ENCODE peak calls at places on chromosome 13, in four cellular contexts. D is GM12878, O is HepG2, F is K562. S is an unnamed sample.

GRCh38 chr13:27211271-27211670 is 39.7 kb upstream of the USP12 start:
- DNase-seq in D (no peak), O (no peak), F (no peak), S (no peak)

GRCh38 chr13:49622174-49622946 is 5.9 kb upstream of the ARL11 start:
- DNase-seq in D (no peak), O (peak), F (no peak), S (no peak)

GRCh38 chr13:47794963-47795362 is 206.1 kb downstream of the SUCLA2 start:
- DNase-seq in D (no peak), O (peak), F (no peak), S (peak)

GRCh38 chr13:61086052-61086451 is 329.6 kb downstream of the PCDH20 start:
- DNase-seq in D (no peak), O (no peak), F (no peak), S (no peak)

GRCh38 chr13:71477735-71478134 is 389.3 kb downstream of the DACH1 start:
- DNase-seq in D (no peak), O (no peak), F (no peak), S (no peak)

GRCh38 chr13:102286326-102286725 is 115.5 kb downstream of the FGF14 start:
- DNase-seq in D (no peak), O (peak), F (no peak), S (peak)

GRCh38 chr13:40351537-40352384 is 314.7 kb downstream of the FOXO1 start:
- DNase-seq in D (no peak), O (peak), F (no peak), S (no peak)

GRCh38 chr13:23963947-23964346 is 66.6 kb upstream of the C1QTNF9B start:
- DNase-seq in D (no peak), O (no peak), F (no peak), S (no peak)

DNA sequence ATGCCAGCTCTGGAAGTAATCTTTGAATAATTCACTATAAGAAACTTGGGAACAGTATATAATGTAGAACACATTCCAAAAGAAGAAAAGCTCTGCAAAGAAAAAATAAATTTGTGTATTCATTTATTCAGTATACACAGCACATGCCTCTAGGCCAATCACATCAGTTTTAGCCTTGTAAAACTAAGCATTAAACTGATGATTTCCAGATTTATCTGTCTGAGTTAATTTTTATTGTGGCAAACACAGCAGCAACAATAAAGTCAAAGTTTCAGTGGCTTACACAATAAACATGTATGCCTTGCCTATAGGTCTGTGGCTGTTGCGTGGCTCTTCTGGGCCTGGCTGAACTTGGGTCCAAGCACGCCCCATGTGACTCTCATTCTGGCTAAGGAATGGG is 5.6 kb upstream of the RXFP2 start:
- DNase-seq in D (no peak), O (no peak), F (no peak), S (no peak)
- TF ChIP-seq RAD21 in D (no peak), O (no peak), F (no peak), S (no peak)

GRCh38 chr13:97254809-97255208 is 32.7 kb downstream of the MBNL2 start:
- DNase-seq in D (no peak), O (no peak), F (no peak), S (no peak)
- TF ChIP-seq RFX5 in D (no peak), O (no peak), F (no peak), S (no peak)

DNA sequence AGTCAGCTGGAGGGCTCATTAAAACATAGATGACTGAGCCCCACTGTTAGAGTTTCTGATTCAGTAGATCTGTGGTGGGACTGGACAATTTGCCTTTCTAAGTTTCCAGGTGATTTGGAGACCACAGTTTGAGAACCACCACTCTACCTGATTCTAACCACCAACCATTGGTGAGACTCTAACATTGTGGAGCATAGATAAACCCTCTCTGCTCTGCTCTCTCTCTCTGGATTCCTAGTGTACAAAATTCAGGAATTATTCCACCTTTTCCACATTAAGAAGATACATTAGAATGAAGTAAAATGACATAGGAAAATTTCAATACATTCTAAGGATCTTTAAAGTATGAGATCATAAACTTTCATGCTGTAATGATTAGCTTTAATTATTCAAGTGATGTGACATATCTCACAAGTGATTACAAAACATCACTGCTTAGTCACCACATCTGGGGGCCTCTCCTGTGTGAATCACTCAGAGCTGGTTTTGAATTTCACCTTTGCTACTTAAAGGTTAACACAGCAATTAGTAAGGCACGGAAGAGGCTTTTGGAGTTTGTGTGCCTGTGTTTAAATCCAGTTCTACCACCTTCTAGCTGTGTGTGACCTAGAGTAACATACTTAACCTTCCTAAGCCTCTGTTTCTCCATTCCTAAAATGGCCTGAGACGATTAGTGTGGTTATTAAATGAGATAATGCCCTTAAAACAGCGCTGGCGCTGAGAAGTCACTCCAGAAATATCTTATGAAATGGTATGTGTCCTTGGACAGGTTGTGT is 78.5 kb upstream of the NBEA start:
- DNase-seq in D (no peak), O (peak), F (no peak), S (peak)
- TF ChIP-seq ESRRA in D (no peak), O (no peak), F (no peak), S (no peak)

DNA sequence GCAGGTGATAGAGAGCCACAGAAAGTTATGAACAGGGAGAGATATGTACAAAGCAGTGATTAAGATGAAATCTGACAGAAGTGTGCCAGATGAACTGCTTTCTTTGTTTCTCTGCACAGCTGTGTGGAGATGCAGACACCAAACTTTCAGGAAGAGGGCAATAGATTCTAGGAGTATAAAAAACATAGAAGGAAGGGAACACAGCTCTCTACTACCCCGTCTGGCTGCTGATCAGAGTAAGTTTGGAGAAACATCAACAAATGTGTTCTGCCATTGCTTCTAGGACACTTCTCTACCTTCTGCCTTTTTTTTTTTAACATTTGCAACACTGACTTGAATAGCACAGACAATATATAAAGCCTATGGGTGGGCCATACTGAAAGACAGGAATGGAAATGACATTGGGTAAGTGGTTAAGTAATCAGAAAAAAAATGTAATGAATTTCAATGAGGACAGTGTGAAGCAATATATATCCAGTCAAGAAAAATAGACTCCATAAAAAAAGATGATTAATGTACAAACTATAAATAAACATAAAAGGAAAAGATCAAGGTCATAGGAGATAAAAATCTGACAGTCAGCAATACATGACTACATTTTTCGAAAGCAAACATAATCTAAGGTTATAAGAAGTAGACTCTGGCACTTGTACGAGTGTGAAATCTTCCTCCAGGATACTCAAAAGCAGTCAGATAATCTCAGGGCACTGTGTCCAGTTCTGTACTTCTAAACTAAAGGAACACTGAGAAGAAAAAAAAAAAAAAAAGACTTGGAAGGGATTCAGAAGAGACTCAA is 21.4 kb downstream of the NUFIP1 start:
- DNase-seq in D (no peak), O (no peak), F (no peak), S (peak)
- TF ChIP-seq RAD21 in D (no peak), O (no peak), F (no peak), S (peak)

GRCh38 chr13:113621046-113621445 is 36.5 kb downstream of the TFDP1 start:
- DNase-seq in D (no peak), O (no peak), F (no peak), S (no peak)

GRCh38 chr13:113625965-113626661 is 31.9 kb downstream of the ATP4B start:
- DNase-seq in D (no peak), O (no peak), F (no peak), S (no peak)

GRCh38 chr13:113624235-113624587 is 33.8 kb downstream of the ATP4B start:
- DNase-seq in D (no peak), O (no peak), F (no peak), S (no peak)

GRCh38 chr13:113622791-113623490 is 35.1 kb downstream of the ATP4B start:
- DNase-seq in D (no peak), O (no peak), F (no peak), S (no peak)

DNA sequence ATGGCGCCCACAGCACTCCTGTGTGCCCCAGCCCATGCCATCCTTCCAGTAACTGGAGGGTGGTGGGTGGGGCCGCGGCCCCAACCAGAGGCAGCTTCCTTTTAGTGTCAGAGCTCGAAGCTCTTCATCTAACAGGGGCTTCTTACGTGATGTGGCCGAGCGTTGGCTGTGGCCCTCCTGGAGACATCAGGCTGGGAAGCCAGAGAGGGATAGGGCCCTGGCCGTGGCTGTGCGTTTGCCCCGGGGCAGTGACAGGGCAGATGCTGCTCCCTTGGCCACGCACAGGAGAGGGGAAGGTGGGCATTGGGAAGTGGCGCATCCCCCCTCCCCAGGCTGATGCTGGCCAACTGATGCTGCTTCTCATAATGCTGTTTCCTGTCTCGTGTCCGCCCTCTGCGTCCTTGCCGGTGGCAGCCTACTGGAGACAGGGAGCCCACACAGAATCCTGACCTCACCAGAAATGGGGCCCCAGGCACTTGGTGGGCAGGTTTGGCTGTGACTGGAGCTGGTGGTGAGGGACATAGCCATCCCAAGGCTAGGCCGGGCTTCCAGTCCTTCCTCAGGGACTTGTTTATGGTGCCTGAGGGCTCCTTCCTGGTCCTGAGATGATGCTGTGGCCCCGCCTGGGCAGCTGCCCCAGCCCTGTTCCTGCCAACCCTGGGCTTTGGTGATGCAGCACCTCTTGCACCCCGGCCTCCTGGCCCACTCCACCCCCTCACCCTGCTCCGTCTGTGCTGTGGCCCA is 34.3 kb downstream of the ATP4B start:
- DNase-seq in D (no peak), O (no peak), F (no peak), S (no peak)
- TF ChIP-seq RFX5 in D (no peak), O (no peak), F (no peak), S (no peak)

GRCh38 chr13:42041684-42042035 is 6.8 kb upstream of the DGKH start:
- DNase-seq in D (peak), O (no peak), F (peak), S (peak)
- TF ChIP-seq ESRRA in D (no peak), O (no peak), F (peak), S (no peak)

GRCh38 chr13:30892966-30893365 is 13.1 kb upstream of the MEDAG start:
- DNase-seq in D (no peak), O (peak), F (peak), S (peak)
- TF ChIP-seq RAD21 in D (no peak), O (no peak), F (no peak), S (no peak)

GRCh38 chr13:44220948-44221347 is 152.7 kb upstream of the SERP2 start:
- DNase-seq in D (no peak), O (no peak), F (no peak), S (no peak)

GRCh38 chr13:44223785-44224432 is 149.7 kb upstream of the SERP2 start:
- DNase-seq in D (no peak), O (no peak), F (no peak), S (no peak)

GRCh38 chr13:44221657-44222056 is 152.0 kb upstream of the SERP2 start:
- DNase-seq in D (no peak), O (no peak), F (no peak), S (no peak)

GRCh38 chr13:44219808-44220544 is 153.6 kb upstream of the SERP2 start:
- DNase-seq in D (no peak), O (no peak), F (no peak), S (peak)

GRCh38 chr13:44218501-44219240 is 155.0 kb upstream of the SERP2 start:
- DNase-seq in D (no peak), O (no peak), F (no peak), S (no peak)
- TF ChIP-seq RFX5 in D (no peak), O (no peak), F (no peak), S (no peak)